ENCODE peak calls at places on chromosomes 13 and 19, in nine cellular contexts. D is stomach, F is right lobe of liver, J is MM.1S, I is A673, K is PC-3, O is fibroblast of villous mesenchyme, H is BE2C, V is left ventricle myocardium inferior. N is an unnamed sample.

GRCh38 chr13:48486362-48486761 is 46.5 kb downstream of the RCBTB2 start:
- DNase-seq in D (no peak), F (no peak), J (no peak), I (no peak), K (no peak), O (no peak), H (no peak), V (no peak), N (no peak)

GRCh38 chr13:64675256-64675892 is 2554.8 kb downstream of the PCDH9 start:
- DNase-seq in D (no peak), F (no peak), J (no peak), I (no peak), K (peak; percentile 76), O (no peak), H (no peak), V (no peak), N (no peak)

GRCh38 chr19:33406521-33407139 is 33.1 kb downstream of the CEBPG start:
- DNase-seq in D (peak; percentile 83), F (peak; percentile 73), J (peak; percentile 33), I (peak; percentile 71), K (peak; percentile 73), O (peak; percentile 47), H (peak; percentile 84), V (peak; percentile 69), N (peak; percentile 56)

GRCh38 chr13:46160065-46160464 is 21.9 kb downstream of the LCP1 start:
- DNase-seq in D (no peak), F (no peak), J (no peak), I (no peak), K (no peak), O (no peak), H (no peak), V (no peak), N (no peak)

GRCh38 chr13:31614704-31615103 is 124.6 kb upstream of the RXFP2 start:
- DNase-seq in D (no peak), F (no peak), J (no peak), I (no peak), K (no peak), O (no peak), H (no peak), V (no peak), N (no peak)

GRCh38 chr13:34300559-34300958 is 482.6 kb downstream of the RFC3 start:
- DNase-seq in D (no peak), F (no peak), J (no peak), I (no peak), K (no peak), O (peak; percentile 6), H (no peak), V (no peak), N (no peak)

GRCh38 chr19:50419022-50419579 is 363 bp downstream of the SPIB start:
- DNase-seq in D (no peak), F (no peak), J (no peak), I (no peak), K (no peak), O (no peak), H (no peak), V (no peak), N (no peak)

GRCh38 chr19:888615-889385 is 4.2 kb downstream of the MED16 start:
- DNase-seq in D (no peak), F (no peak), J (no peak), I (no peak), K (no peak), O (no peak), H (no peak), V (no peak), N (no peak)

GRCh38 chr13:71327266-71327665 is 539.7 kb downstream of the DACH1 start:
- DNase-seq in D (no peak), F (no peak), J (no peak), I (no peak), K (no peak), O (no peak), H (no peak), V (no peak), N (no peak)

GRCh38 chr19:21824679-21825078 is 11.3 kb downstream of the ZNF43 start:
- DNase-seq in D (no peak), F (no peak), J (no peak), I (no peak), K (no peak), O (peak; percentile 32), H (no peak), V (no peak), N (no peak)

GRCh38 chr13:48006396-48006795 is 5.3 kb upstream of the SUCLA2 start:
- DNase-seq in D (no peak), F (no peak), J (no peak), I (no peak), K (peak; percentile 64), O (no peak), H (no peak), V (no peak), N (no peak)

GRCh38 chr19:1089126-1089771 is 5.9 kb downstream of the POLR2E start:
- DNase-seq in D (no peak), F (peak; percentile 26), J (no peak), I (no peak), K (no peak), O (no peak), H (no peak), V (no peak), N (no peak)

GRCh38 chr13:79780240-79780639 is 299.3 kb downstream of the NDFIP2 start:
- DNase-seq in D (no peak), F (no peak), J (peak; percentile 81), I (no peak), K (no peak), O (peak; percentile 28), H (no peak), V (no peak), N (no peak)

GRCh38 chr13:97072297-97072696 is 78.0 kb upstream of the OXGR1 start:
- DNase-seq in D (no peak), F (no peak), J (no peak), I (no peak), K (no peak), O (no peak), H (no peak), V (no peak), N (no peak)

GRCh38 chr19:35543280-35544109 is 1.9 kb upstream of the TMEM147 start:
- DNase-seq in D (no peak), F (no peak), J (no peak), I (no peak), K (no peak), O (no peak), H (no peak), V (no peak), N (no peak)
- H3K4me3 ChIP-seq in D (no peak overlapping the region), F (no peak overlapping the region), J (no peak overlapping the region), I (no peak overlapping the region), K (no peak overlapping the region), O (no peak overlapping the region), H (no peak overlapping the region), V (no peak overlapping the region), N (peak overlapping the region; percentile 80)

DNA sequence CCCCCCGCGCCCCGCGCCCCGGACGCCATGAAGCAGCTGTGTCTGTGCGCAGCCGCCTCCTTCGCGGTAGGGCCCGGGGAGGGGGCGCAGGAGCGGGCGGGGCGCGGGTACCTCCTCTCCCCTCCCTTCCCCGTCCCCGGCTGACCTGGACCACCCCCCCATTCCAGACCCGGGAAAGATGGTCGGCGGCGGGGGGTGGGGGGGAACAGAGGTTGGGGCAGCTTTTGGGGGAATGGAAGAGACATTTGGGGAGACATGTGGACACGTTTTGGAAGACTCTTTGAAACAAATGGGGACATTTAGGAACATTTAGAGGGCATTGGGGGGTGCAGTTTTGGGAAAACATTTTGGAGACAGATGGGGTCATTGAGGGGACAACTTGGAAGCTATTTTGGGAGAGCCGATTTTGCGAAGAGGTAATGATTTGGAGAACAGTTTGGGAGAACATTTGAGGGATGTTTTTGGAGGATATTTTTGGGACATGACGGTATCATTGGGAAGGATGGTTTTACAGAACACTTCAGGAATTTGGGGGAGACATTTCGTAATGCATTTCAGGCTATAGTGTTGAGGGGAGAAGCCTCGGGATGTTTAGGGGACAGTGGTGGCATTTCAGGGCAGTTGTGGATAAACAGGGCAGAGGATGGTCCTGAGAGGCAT is 16.1 kb downstream of the ANKRD24 start:
- DNase-seq in D (no peak), F (no peak), J (no peak), I (no peak), K (no peak), O (no peak), H (no peak), V (no peak), N (no peak)
- H3K4me3 ChIP-seq in D (no peak overlapping the region), F (no peak overlapping the region), J (no peak overlapping the region), I (peak overlapping the region; percentile 43), K (no peak overlapping the region), O (no peak overlapping the region), H (no peak overlapping the region), V (peak overlapping the region; percentile 17), N (no peak overlapping the region)

GRCh38 chr19:41449079-41449864 is 6.3 kb downstream of the ERICH4 start:
- DNase-seq in D (peak; percentile 77), F (peak; percentile 79), J (peak; percentile 58), I (peak; percentile 75), K (peak; percentile 57), O (peak; percentile 67), H (peak; percentile 74), V (peak; percentile 70), N (peak; percentile 71)
- H3K4me3 ChIP-seq in D (peak overlapping the region; percentile 22), F (no peak overlapping the region), J (peak overlapping the region; percentile 49), I (peak overlapping the region; percentile 42), K (peak overlapping the region; percentile 59), O (peak overlapping the region; percentile 35), H (peak overlapping the region; percentile 41), V (peak overlapping the region; percentile 51), N (peak overlapping the region; percentile 42)

GRCh38 chr19:41883821-41884733 is 1.1 kb downstream of the ARHGEF1 start:
- DNase-seq in D (peak; percentile 97), F (peak; percentile 97), J (peak; percentile 98), I (peak; percentile 99), K (peak; percentile 95), O (peak; percentile 95), H (peak; percentile 97), V (peak; percentile 94), N (peak; percentile 98)

GRCh38 chr19:41889896-41890295 is 6.9 kb downstream of the ARHGEF1 start:
- DNase-seq in D (no peak), F (no peak), J (no peak), I (no peak), K (no peak), O (no peak), H (no peak), V (no peak), N (no peak)

GRCh38 chr19:41886761-41887710 is 4.1 kb downstream of the ARHGEF1 start:
- DNase-seq in D (no peak), F (no peak), J (no peak), I (peak; percentile 75), K (no peak), O (no peak), H (no peak), V (no peak), N (peak; percentile 82)

GRCh38 chr19:41888926-41889325 is 5.9 kb downstream of the ARHGEF1 start:
- DNase-seq in D (no peak), F (no peak), J (no peak), I (no peak), K (no peak), O (no peak), H (no peak), V (no peak), N (no peak)

DNA sequence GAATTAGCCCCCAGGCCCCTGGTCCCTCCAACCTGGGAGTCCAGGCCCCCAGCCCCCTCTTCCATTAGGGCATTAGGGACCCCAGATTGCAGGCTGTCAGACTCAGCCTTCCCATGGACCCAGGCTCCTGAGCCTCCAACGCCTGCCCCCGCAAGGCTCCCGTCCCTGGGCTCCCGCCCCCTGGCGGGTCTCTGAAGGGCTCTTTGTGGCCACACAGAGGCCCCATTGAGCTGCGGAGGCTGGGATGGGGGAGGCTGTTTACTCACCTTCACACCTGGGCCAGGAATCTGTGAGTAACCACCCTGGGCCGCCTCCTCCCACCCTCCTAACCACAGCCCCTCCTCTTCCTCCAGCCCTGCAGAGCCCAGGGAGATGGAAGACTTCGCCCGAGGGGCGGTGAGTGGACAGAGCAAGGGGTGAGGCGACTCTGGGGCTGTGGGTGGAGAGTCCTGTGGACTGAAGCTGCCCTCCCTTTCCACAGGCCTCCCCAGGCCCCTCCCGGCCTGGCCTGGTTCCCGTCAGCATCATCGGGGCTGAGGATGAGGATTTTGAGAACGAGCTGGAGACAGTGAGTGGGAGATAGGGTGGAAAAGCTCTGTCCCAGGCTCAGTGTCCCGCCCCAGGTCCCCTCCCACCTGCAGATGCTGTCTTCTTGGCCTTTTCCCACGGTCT is 4.9 kb downstream of the ARHGEF1 start:
- DNase-seq in D (peak; percentile 76), F (no peak), J (no peak), I (no peak), K (peak; percentile 95), O (peak; percentile 34), H (no peak), V (no peak), N (peak; percentile 89)
- H3K4me3 ChIP-seq in D (peak overlapping the region; percentile 8), F (no peak overlapping the region), J (no peak overlapping the region), I (no peak overlapping the region), K (peak overlapping the region; percentile 41), O (no peak overlapping the region), H (no peak overlapping the region), V (no peak overlapping the region), N (peak overlapping the region; percentile 97)

N was measured in OCI-LY7.